ENCODE peak calls at places on chromosomes 5 and 9, in seven cellular contexts. T is nephron progenitor cell, W is T-helper 9 cell, S is stromal cell of bone marrow, V is GM10248, P is GM12865, M is NCI-H446. C is an unnamed sample.

GRCh38 chr9:72665421-72665820 is 144.0 kb downstream of the TMC1 start:
- DNase-seq in T (no peak), W (no peak), S (peak), V (no peak), P (no peak), M (no peak), C (no peak)

GRCh38 chr5:141960018-141960417 is 2.0 kb upstream of the PCDH12 start:
- DNase-seq in T (peak), W (no peak), S (no peak), V (peak), P (no peak), M (no peak), C (no peak)

GRCh38 chr5:40831346-40832210 is 3.4 kb downstream of the RPL37 start:
- DNase-seq in T (no peak), W (no peak), S (no peak), V (no peak), P (peak), M (no peak), C (no peak)

GRCh38 chr9:18896531-18897179 is 136.4 kb downstream of the SAXO1 start:
- DNase-seq in T (no peak), W (no peak), S (no peak), V (no peak), P (peak), M (no peak), C (no peak)

GRCh38 chr5:150112211-150113046 is 26.1 kb upstream of the CSF1R start:
- DNase-seq in T (no peak), W (no peak), S (peak), V (no peak), P (no peak), M (peak), C (no peak)

GRCh38 chr5:172868924-172869565 is 35.0 kb downstream of the ERGIC1 start:
- DNase-seq in T (no peak), W (no peak), S (peak), V (no peak), P (no peak), M (peak), C (peak)

GRCh38 chr9:73916016-73916673 is 581.0 kb upstream of the RORB start:
- DNase-seq in T (peak), W (no peak), S (no peak), V (no peak), P (peak), M (no peak), C (no peak)

GRCh38 chr5:172216345-172216744 is 22.4 kb downstream of the EFCAB9 start:
- DNase-seq in T (no peak), W (no peak), S (no peak), V (no peak), P (no peak), M (no peak), C (no peak)

GRCh38 chr5:65394078-65394477 is 87.6 kb downstream of the ADAMTS6 start:
- DNase-seq in T (no peak), W (no peak), S (peak), V (no peak), P (no peak), M (peak), C (peak)

GRCh38 chr9:684950-685340 is 156.6 kb upstream of the DMRT1 start:
- DNase-seq in T (no peak), W (no peak), S (peak), V (no peak), P (no peak), M (no peak), C (no peak)

GRCh38 chr5:125891326-125891725 is 531.9 kb upstream of the GRAMD2B start:
- DNase-seq in T (no peak), W (no peak), S (no peak), V (no peak), P (no peak), M (no peak), C (no peak)